ENCODE peak calls at places on chromosomes 2 and 18, in nine cellular contexts. W is hippocampal formation; Z is ELF-1; Q is activated naive CD4-positive, alpha-beta T cell; V is ureter; T is activated T-helper 1 cell treated with Interleukin-2 at 50 U/mL for 16 hours; L is NCI-H446 treated with DMSO at 0.1 percent for 48 hours; J is cardiac fibroblast; P is iPS-NIHi11. C is an unnamed sample.

GRCh38 chr2:127064642-127065250 is 42.2 kb downstream of the BIN1 start:
- DNase-seq in P (peak), Q (no peak), Z (peak), L (no peak), T (peak), V (peak), J (peak), W (peak), C (peak)

GRCh38 chr2:172640389-172640788 is 84.5 kb downstream of the PDK1 start:
- DNase-seq in P (no peak), Q (no peak), T (no peak), Z (no peak), J (no peak), W (no peak), V (no peak), L (no peak), C (no peak)

GRCh38 chr2:52222128-52222527 is 1190.2 kb upstream of the NRXN1 start:
- DNase-seq in L (no peak), V (no peak), W (no peak), T (no peak), J (no peak), Z (no peak), Q (no peak), P (no peak), C (no peak)

GRCh38 chr2:101428413-101429176 is 41.3 kb upstream of the CREG2 start:
- DNase-seq in L (no peak), V (no peak), J (no peak), P (no peak), W (no peak), Z (no peak), T (no peak), Q (no peak), C (no peak)

GRCh38 chr2:222621893-222622292 is 34.0 kb downstream of the FARSB start:
- DNase-seq in T (no peak), V (no peak), P (no peak), Z (no peak), L (no peak), Q (no peak), W (no peak), J (no peak), C (no peak)

GRCh38 chr18:78393463-78393862 is 586.2 kb upstream of the SALL3 start:
- DNase-seq in V (no peak), T (no peak), J (no peak), Q (no peak), W (no peak), L (no peak), Z (no peak), P (no peak), C (no peak)

GRCh38 chr18:59123588-59124369 is 15.9 kb upstream of the SEC11C start:
- DNase-seq in P (no peak), W (no peak), T (no peak), Z (no peak), J (peak), L (no peak), V (no peak), Q (no peak), C (no peak)

GRCh38 chr18:11607897-11608296 is 1.5 kb upstream of the SLC35G4 start:
- DNase-seq in J (peak), P (no peak), Q (no peak), V (no peak), Z (no peak), L (no peak), T (no peak), W (no peak), C (no peak)

GRCh38 chr2:83971547-83971946 is 487.5 kb downstream of the SUCLG1 start:
- DNase-seq in J (peak), L (no peak), T (no peak), W (no peak), V (no peak), Z (peak), P (no peak), Q (no peak), C (no peak)

GRCh38 chr2:126219081-126219480 is 436.9 kb upstream of the GYPC start:
- DNase-seq in L (no peak), J (no peak), P (no peak), W (no peak), V (no peak), Q (no peak), Z (no peak), T (no peak), C (no peak)

GRCh38 chr2:158325031-158325781 is 131.3 kb downstream of the CCDC148 start:
- DNase-seq in P (no peak), J (no peak), Q (no peak), L (no peak), T (no peak), Z (no peak), V (no peak), W (no peak), C (no peak)

GRCh38 chr18:59719533-59720325 is 22.5 kb upstream of the CCBE1 start:
- DNase-seq in L (no peak), Q (no peak), Z (no peak), W (no peak), T (no peak), J (peak), V (no peak), P (no peak), C (no peak)

GRCh38 chr2:128544321-128545037 is 225.8 kb upstream of the HS6ST1 start:
- DNase-seq in V (no peak), T (no peak), Z (no peak), L (no peak), J (no peak), P (no peak), Q (no peak), W (no peak), C (no peak)

GRCh38 chr2:235984552-235984951 is 183.6 kb downstream of the GBX2 start:
- DNase-seq in W (no peak), Z (no peak), V (no peak), J (no peak), T (no peak), P (no peak), Q (no peak), L (no peak), C (no peak)

C was measured in omental fat pad.